ENCODE peak calls at places on chromosomes 3 and 15, in six cellular contexts. Z is aorta; E is transverse colon; G is thyroid gland; Y is ascending aorta; J is naive thymus-derived CD4-positive, alpha-beta T cell. A is an unnamed sample. For H3K27me3, the result is how much of the 10 kb centered on the place peaks cover.

GRCh38 chr3:127731546-127731945 is 58.8 kb downstream of the ABTB1 start:
- DNase-seq in J (no peak), Y (no peak), Z (no peak), E (no peak), G (no peak), A (no peak)

GRCh38 chr3:139522421-139522820 is 17.1 kb downstream of the RBP1 start:
- DNase-seq in Z (no peak), G (no peak), Y (no peak), E (no peak), J (no peak), A (no peak)

GRCh38 chr3:86782271-86782670 is 208.7 kb downstream of the VGLL3 start:
- DNase-seq in G (no peak), J (no peak), E (no peak), Z (no peak), Y (no peak), A (no peak)

GRCh38 chr3:38469852-38470251 is 16.2 kb downstream of the ACVR2B start:
- DNase-seq in Z (no peak), G (no peak), E (no peak), J (no peak), Y (no peak), A (no peak)

GRCh38 chr15:82712036-82712435 is 2.4 kb upstream of the AP3B2 start:
- DNase-seq in Z (no peak), J (no peak), Y (no peak), G (no peak), E (no peak), A (no peak)

GRCh38 chr3:71187715-71188114 is 395.8 kb downstream of the FOXP1 start:
- DNase-seq in Y (no peak), Z (no peak), G (no peak), E (no peak), J (no peak), A (no peak)

GRCh38 chr15:96693515-96693914 is 363.0 kb downstream of the NR2F2 start:
- DNase-seq in G (no peak), Y (no peak), Z (no peak), J (no peak), E (no peak), A (no peak)

GRCh38 chr3:139328356-139328755 is 15.5 kb upstream of the MRPS22 start:
- DNase-seq in J (no peak), G (no peak), Z (no peak), E (no peak), Y (no peak), A (no peak)

GRCh38 chr3:134446800-134447199 is 39.0 kb downstream of the ANAPC13 start:
- DNase-seq in Z (no peak), E (no peak), J (no peak), G (no peak), Y (no peak), A (no peak)

GRCh38 chr3:13194285-13195209 is 121.3 kb upstream of the IQSEC1 start:
- DNase-seq in E (no peak), G (no peak), Y (no peak), J (no peak), Z (no peak), A (no peak)

GRCh38 chr3:30664449-30664848 is 58.0 kb downstream of the TGFBR2 start:
- DNase-seq in G (no peak), E (no peak), J (peak), Y (no peak), Z (no peak), A (no peak)
- H3K27ac ChIP-seq in G (no peak), E (no peak), J (peak), Y (peak), Z (no peak), A (peak)

GRCh38 chr3:5581743-5582142 is 394.2 kb downstream of the EDEM1 start:
- DNase-seq in J (no peak), E (no peak), Z (no peak), G (no peak), Y (no peak), A (no peak)

GRCh38 chr3:5576277-5577011 is 388.9 kb downstream of the EDEM1 start:
- DNase-seq in G (no peak), J (no peak), Y (no peak), E (peak), Z (no peak), A (no peak)

GRCh38 chr3:5580821-5581220 is 393.3 kb downstream of the EDEM1 start:
- DNase-seq in J (no peak), G (no peak), Z (no peak), Y (no peak), E (no peak), A (no peak)

GRCh38 chr3:5583920-5584319 is 396.4 kb downstream of the EDEM1 start:
- DNase-seq in J (no peak), E (peak), Y (no peak), G (no peak), Z (no peak), A (no peak)

DNA sequence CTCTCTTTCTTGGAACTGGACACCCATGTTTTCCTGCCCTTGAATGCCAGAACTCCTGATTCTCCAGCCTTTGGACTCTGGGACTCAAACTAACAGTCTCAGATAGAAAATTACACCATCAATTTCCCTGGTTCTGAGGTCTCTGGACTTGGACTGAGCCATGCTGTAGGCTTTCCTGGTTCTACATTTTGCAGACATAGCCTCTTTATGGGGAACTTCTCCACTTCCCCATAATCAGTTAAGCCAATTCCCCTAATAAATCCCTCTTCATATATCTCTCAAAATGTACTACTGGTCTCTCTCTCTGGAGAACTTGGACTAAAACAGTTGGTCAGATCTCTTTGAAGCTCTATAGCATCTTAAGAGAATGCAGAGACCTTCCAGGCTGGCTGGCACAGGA is 391.8 kb downstream of the EDEM1 start:
- DNase-seq in Z (no peak), E (no peak), Y (no peak), G (no peak), J (no peak), A (no peak)
- H3K27me3 ChIP-seq in Z (under half), E (under half), Y (under half), G (under half), J (under half), A (under half)

GRCh38 chr15:63942486-63943365 is 103.6 kb downstream of the DAPK2 start:
- DNase-seq in E (no peak), Y (no peak), J (no peak), Z (no peak), G (peak), A (no peak)
- H3K27ac ChIP-seq in E (no peak), Y (no peak), J (no peak), Z (no peak), G (peak), A (no peak)

DNA sequence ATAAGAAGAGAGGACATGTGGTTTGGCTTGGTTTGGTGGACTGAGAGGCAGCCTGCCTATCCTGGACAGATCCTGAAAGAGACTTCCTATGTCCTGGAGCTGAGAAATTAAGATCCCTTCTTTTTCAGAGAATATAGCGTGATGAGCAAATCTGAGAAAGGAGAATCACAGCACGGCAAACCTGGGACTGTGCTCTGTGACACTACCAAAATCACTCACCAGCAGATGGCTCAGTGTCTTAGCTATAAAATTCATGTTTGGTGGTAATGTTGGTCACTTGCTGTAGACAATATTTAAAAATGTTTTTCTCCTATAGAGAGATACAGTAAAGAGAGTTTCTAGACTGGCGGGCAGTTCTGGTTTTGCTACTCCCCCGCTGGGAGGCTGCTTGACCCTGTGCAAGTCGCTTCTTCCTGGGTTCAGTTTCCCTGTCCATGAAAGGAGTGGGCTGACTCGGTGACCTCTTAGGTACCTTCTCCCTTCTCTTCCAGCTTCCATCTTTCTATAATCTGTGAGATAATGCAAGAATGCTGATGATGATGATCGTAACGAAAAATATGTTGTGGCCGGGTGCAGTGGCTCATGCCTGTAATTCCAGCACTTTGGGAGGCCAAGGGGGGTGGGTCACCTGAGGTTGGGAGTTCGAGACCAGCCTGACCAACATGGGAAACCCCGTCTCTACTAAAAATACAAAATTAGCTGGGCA is 7.6 kb upstream of the HES1 start:
- DNase-seq in J (no peak), Z (no peak), G (no peak), Y (peak), E (no peak), A (no peak)
- H3K27me3 ChIP-seq in J (under half), Z (under half), G (under half), Y (under half), E (under half), A (under half)

DNA sequence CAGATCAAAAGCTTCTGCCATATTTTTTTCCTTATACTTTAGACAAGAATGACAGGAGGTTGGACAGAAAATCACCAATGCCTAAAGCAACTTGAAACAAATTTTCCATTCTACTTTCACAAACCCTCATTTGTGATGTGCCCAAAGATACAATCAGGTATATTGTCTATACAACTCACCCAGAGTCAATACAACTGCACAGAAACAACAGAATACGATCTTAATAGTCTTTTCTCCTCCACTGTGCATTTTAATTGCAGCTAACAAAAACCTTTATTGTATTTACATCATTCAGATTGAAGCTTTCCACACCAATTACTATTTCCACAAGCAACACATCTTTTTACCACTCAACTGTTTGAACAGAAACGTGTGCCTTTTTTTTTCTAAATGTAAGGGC is 80.4 kb downstream of the PLOD2 start:
- DNase-seq in E (no peak), Y (no peak), G (no peak), J (no peak), Z (no peak), A (no peak)
- H3K27ac ChIP-seq in E (no peak), Y (no peak), G (no peak), J (no peak), Z (no peak), A (no peak)

GRCh38 chr3:123423806-123424205 is 25.1 kb downstream of the ADCY5 start:
- DNase-seq in E (no peak), G (no peak), Z (peak), Y (no peak), J (no peak), A (no peak)

GRCh38 chr3:123423026-123423425 is 25.9 kb downstream of the ADCY5 start:
- DNase-seq in J (no peak), Y (peak), G (no peak), E (peak), Z (peak), A (no peak)

GRCh38 chr3:123421353-123422174 is 27.3 kb downstream of the ADCY5 start:
- DNase-seq in Y (no peak), E (peak), J (no peak), Z (peak), G (peak), A (no peak)

GRCh38 chr3:123420416-123420968 is 28.4 kb downstream of the ADCY5 start:
- DNase-seq in J (no peak), Z (peak), Y (no peak), E (no peak), G (no peak), A (no peak)

DNA sequence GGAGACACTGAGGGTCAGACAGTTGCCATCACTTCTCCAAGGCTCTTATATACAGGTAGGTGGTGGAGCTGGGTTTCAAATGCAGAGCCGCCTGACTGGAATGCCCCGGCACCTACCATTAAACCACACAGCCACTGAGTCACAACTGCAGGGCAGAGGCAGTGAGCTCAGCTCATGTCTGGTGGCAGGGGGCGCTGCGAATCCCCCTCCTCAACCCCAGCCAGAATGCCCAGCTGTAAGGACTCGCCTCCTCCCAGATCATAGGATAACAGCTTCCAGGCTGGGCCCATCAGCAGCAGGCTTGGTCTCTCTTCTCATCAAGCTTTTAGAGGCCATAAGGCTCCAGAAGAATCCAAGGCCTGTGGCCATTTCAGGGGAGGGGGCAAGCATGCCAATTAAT is 26.4 kb downstream of the ADCY5 start:
- DNase-seq in Y (no peak), G (no peak), Z (peak), E (no peak), J (no peak), A (no peak)
- H3K27me3 ChIP-seq in Y (under half), G (under half), Z (under half), E (under half), J (under half), A (under half)

DNA sequence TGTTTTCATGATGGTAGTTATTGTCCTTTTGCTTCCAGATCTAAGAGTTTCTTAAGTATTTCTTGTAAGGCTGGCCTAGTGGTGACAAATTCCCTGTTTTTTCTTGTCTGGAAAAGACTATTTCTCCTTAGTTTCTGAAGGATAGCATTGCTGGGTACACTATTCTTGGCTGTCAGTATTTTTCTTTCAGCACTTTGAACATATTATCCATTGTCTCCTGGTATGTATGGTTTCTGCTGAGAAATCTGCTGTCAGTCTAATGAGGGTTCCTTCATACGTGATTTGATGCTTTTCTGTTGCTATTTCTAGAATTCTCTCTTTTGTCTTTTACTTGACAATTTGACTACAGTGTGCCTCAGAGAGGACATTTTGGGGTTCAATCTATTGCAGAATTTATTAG is 134.3 kb downstream of the CGGBP1 start:
- DNase-seq in G (no peak), Z (no peak), E (no peak), Y (no peak), J (no peak), A (no peak)
- H3K27ac ChIP-seq in G (no peak), Z (no peak), E (no peak), Y (no peak), J (no peak), A (no peak)

DNA sequence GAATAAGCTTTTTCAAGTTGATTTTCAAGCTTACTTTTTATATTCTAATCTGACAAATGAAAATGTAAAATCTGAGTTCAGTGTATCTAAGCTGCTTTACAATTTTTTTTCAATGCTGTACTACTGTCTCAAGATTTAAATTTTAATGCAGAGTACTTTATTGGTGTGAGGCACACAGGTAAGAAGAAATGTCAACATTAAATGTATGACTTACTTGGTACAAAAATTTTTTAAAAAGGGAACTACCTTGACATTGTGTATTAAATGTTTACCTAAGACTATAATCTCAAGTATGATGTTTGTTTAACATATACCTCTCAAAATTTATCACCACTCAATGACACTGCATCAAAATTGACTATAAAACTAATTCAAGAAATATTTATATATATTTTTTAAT is 62.7 kb downstream of the NECTIN3 start:
- DNase-seq in Y (no peak), G (no peak), J (no peak), E (no peak), Z (no peak), A (no peak)
- H3K27me3 ChIP-seq in Y (under half), G (under half), J (under half), E (under half), Z (under half), A (under half)

GRCh38 chr3:45126730-45127129 is 19.4 kb downstream of the CDCP1 start:
- DNase-seq in J (no peak), Y (no peak), E (peak), Z (no peak), G (no peak), A (no peak)

GRCh38 chr3:45124379-45124778 is 21.8 kb downstream of the CDCP1 start:
- DNase-seq in Y (no peak), J (no peak), Z (peak), G (no peak), E (no peak), A (no peak)

GRCh38 chr3:45123841-45124269 is 22.3 kb downstream of the CDCP1 start:
- DNase-seq in G (no peak), J (no peak), Z (peak), E (no peak), Y (no peak), A (no peak)

GRCh38 chr3:45125550-45126026 is 20.6 kb downstream of the CDCP1 start:
- DNase-seq in G (peak), Y (no peak), Z (no peak), E (peak), J (no peak), A (no peak)

GRCh38 chr3:45124956-45125355 is 21.2 kb downstream of the CDCP1 start:
- DNase-seq in E (no peak), Y (no peak), Z (no peak), J (no peak), G (no peak), A (no peak)
- H3K27ac ChIP-seq in E (no peak), Y (no peak), Z (peak), J (no peak), G (no peak), A (no peak)

GRCh38 chr3:44033123-44033522 is 208.6 kb upstream of the TOPAZ1 start:
- DNase-seq in Z (no peak), E (no peak), J (no peak), Y (no peak), G (peak), A (no peak)

GRCh38 chr3:44030690-44031344 is 210.9 kb upstream of the TOPAZ1 start:
- DNase-seq in Z (no peak), J (no peak), Y (no peak), E (no peak), G (no peak), A (no peak)

GRCh38 chr3:44029100-44029499 is 212.6 kb upstream of the TOPAZ1 start:
- DNase-seq in J (no peak), Y (no peak), E (no peak), Z (no peak), G (no peak), A (no peak)

GRCh38 chr3:44031387-44032380 is 210.0 kb upstream of the TOPAZ1 start:
- DNase-seq in Y (no peak), G (no peak), Z (no peak), E (no peak), J (no peak), A (no peak)

GRCh38 chr3:44032487-44032886 is 209.2 kb upstream of the TOPAZ1 start:
- DNase-seq in G (no peak), E (no peak), J (no peak), Z (no peak), Y (no peak), A (no peak)
- H3K27me3 ChIP-seq in G (under half), E (under half), J (under half), Z (under half), Y (under half), A (under half)